ENCODE peak calls at places on chromosome 6, in five cellular contexts. One of them, this sample, is unnamed.

GRCh38 chr6:17905611-17906592 is 81.5 kb downstream of the KIF13A start:
- DNase-seq in HepG2: no peak
- DNase-seq in HCT116: no peak
- DNase-seq in GM12878: no peak
- DNase-seq in SK-N-SH: no peak
- DNase-seq in this sample: no peak

GRCh38 chr6:73608761-73609160 is 45.0 kb downstream of the SLC17A5 start:
- DNase-seq in HCT116: no peak
- DNase-seq in SK-N-SH: no peak
- DNase-seq in GM12878: no peak
- DNase-seq in HepG2: peak
- DNase-seq in this sample: no peak

GRCh38 chr6:31037169-31037568 is 26.9 kb downstream of the MUC22 start:
- DNase-seq in GM12878: no peak
- DNase-seq in HepG2: no peak
- DNase-seq in HCT116: no peak
- DNase-seq in SK-N-SH: no peak
- DNase-seq in this sample: no peak

GRCh38 chr6:28884423-28885148 is 39.2 kb downstream of the TRIM27 start:
- DNase-seq in GM12878: no peak
- DNase-seq in HCT116: no peak
- DNase-seq in HepG2: peak
- DNase-seq in SK-N-SH: peak
- DNase-seq in this sample: no peak

GRCh38 chr6:105459049-105459448 is 56.2 kb upstream of the PREP start:
- DNase-seq in SK-N-SH: no peak
- DNase-seq in HepG2: no peak
- DNase-seq in HCT116: no peak
- DNase-seq in GM12878: peak
- DNase-seq in this sample: no peak

GRCh38 chr6:45951771-45952529 is 63.7 kb downstream of the CLIC5 start:
- DNase-seq in HCT116: no peak
- DNase-seq in HepG2: no peak
- DNase-seq in GM12878: no peak
- DNase-seq in SK-N-SH: no peak
- DNase-seq in this sample: no peak

GRCh38 chr6:142373268-142374089 is 71.7 kb downstream of the ADGRG6 start:
- DNase-seq in SK-N-SH: no peak
- DNase-seq in GM12878: no peak
- DNase-seq in HepG2: peak
- DNase-seq in HCT116: no peak
- DNase-seq in this sample: no peak

GRCh38 chr6:31905041-31905440 is 3.2 kb upstream of the ZBTB12 start:
- DNase-seq in HCT116: no peak
- DNase-seq in GM12878: no peak
- DNase-seq in HepG2: no peak
- DNase-seq in SK-N-SH: no peak
- DNase-seq in this sample: no peak

GRCh38 chr6:132961610-132962009 is 147.2 kb downstream of the RPS12 start:
- DNase-seq in SK-N-SH: no peak
- DNase-seq in HCT116: no peak
- DNase-seq in GM12878: no peak
- DNase-seq in HepG2: peak
- DNase-seq in this sample: peak

GRCh38 chr6:24394777-24395437 is 7.8 kb upstream of the MRS2 start:
- DNase-seq in HepG2: no peak
- DNase-seq in GM12878: no peak
- DNase-seq in SK-N-SH: no peak
- DNase-seq in HCT116: no peak
- DNase-seq in this sample: no peak

GRCh38 chr6:32794510-32794909 is 22.3 kb downstream of the HLA-DOB start:
- DNase-seq in HCT116: no peak
- DNase-seq in GM12878: no peak
- DNase-seq in HepG2: no peak
- DNase-seq in SK-N-SH: no peak
- DNase-seq in this sample: no peak

GRCh38 chr6:119284861-119285521 is 64.6 kb downstream of the MAN1A1 start:
- DNase-seq in HCT116: no peak
- DNase-seq in SK-N-SH: no peak
- DNase-seq in HepG2: peak
- DNase-seq in GM12878: no peak
- DNase-seq in this sample: peak

GRCh38 chr6:50087231-50087954 is 37.7 kb upstream of the DEFB112 start:
- DNase-seq in HCT116: no peak
- DNase-seq in SK-N-SH: no peak
- DNase-seq in GM12878: no peak
- DNase-seq in HepG2: peak
- DNase-seq in this sample: no peak

GRCh38 chr6:105791569-105792318 is 294.4 kb upstream of the PRDM1 start:
- DNase-seq in HepG2: no peak
- DNase-seq in HCT116: no peak
- DNase-seq in SK-N-SH: no peak
- DNase-seq in GM12878: no peak
- DNase-seq in this sample: no peak

GRCh38 chr6:147071786-147072185 is 132.4 kb upstream of the STXBP5 start:
- DNase-seq in HCT116: no peak
- DNase-seq in HepG2: no peak
- DNase-seq in SK-N-SH: no peak
- DNase-seq in GM12878: no peak
- DNase-seq in this sample: no peak

GRCh38 chr6:80021591-80021990 is 17.1 kb downstream of the TTK start:
- DNase-seq in SK-N-SH: no peak
- DNase-seq in GM12878: no peak
- DNase-seq in HepG2: no peak
- DNase-seq in HCT116: no peak
- DNase-seq in this sample: no peak

GRCh38 chr6:20589266-20589665 is 55.0 kb downstream of the CDKAL1 start:
- DNase-seq in GM12878: no peak
- DNase-seq in HCT116: no peak
- DNase-seq in HepG2: no peak
- DNase-seq in SK-N-SH: no peak
- DNase-seq in this sample: peak

GRCh38 chr6:123648020-123648580 is 11.3 kb upstream of the TRDN start:
- DNase-seq in SK-N-SH: no peak
- DNase-seq in HepG2: no peak
- DNase-seq in HCT116: no peak
- DNase-seq in GM12878: no peak
- DNase-seq in this sample: no peak

GRCh38 chr6:51147756-51148155 is 329.1 kb downstream of the TFAP2B start:
- DNase-seq in GM12878: no peak
- DNase-seq in HCT116: no peak
- DNase-seq in HepG2: no peak
- DNase-seq in SK-N-SH: no peak
- DNase-seq in this sample: no peak

GRCh38 chr6:119345114-119345513 is 4.4 kb downstream of the MAN1A1 start:
- DNase-seq in HepG2: no peak
- DNase-seq in GM12878: no peak
- DNase-seq in HCT116: no peak
- DNase-seq in SK-N-SH: no peak
- DNase-seq in this sample: no peak

GRCh38 chr6:148944608-148945007 is 197.8 kb downstream of the UST start:
- DNase-seq in GM12878: no peak
- DNase-seq in HCT116: no peak
- DNase-seq in SK-N-SH: no peak
- DNase-seq in HepG2: no peak
- DNase-seq in this sample: no peak

GRCh38 chr6:9496837-9497236 is 918.0 kb downstream of the TFAP2A start:
- DNase-seq in HepG2: no peak
- DNase-seq in SK-N-SH: no peak
- DNase-seq in HCT116: no peak
- DNase-seq in GM12878: no peak
- DNase-seq in this sample: no peak

GRCh38 chr6:93036835-93037234 is 382.5 kb downstream of the EPHA7 start:
- DNase-seq in HepG2: peak
- DNase-seq in GM12878: no peak
- DNase-seq in SK-N-SH: no peak
- DNase-seq in HCT116: no peak
- DNase-seq in this sample: no peak

GRCh38 chr6:75830959-75831885 is 82.2 kb downstream of the MYO6 start:
- DNase-seq in HCT116: no peak
- DNase-seq in GM12878: peak
- DNase-seq in SK-N-SH: no peak
- DNase-seq in HepG2: no peak
- DNase-seq in this sample: no peak

GRCh38 chr6:169671563-169671962 is 30.3 kb downstream of the WDR27 start:
- DNase-seq in HepG2: no peak
- DNase-seq in HCT116: no peak
- DNase-seq in GM12878: no peak
- DNase-seq in SK-N-SH: no peak
- DNase-seq in this sample: no peak

GRCh38 chr6:125818225-125818657 is 27.5 kb downstream of the NCOA7 start:
- DNase-seq in GM12878: no peak
- DNase-seq in HepG2: no peak
- DNase-seq in HCT116: no peak
- DNase-seq in SK-N-SH: no peak
- DNase-seq in this sample: no peak

GRCh38 chr6:168200571-168201134 is 118.9 kb downstream of the DACT2 start:
- DNase-seq in GM12878: no peak
- DNase-seq in HepG2: peak
- DNase-seq in HCT116: no peak
- DNase-seq in SK-N-SH: no peak
- DNase-seq in this sample: no peak

GRCh38 chr6:43629505-43630300 is 639 bp upstream of the GTPBP2 start:
- DNase-seq in HepG2: peak
- DNase-seq in HCT116: peak
- DNase-seq in GM12878: peak
- DNase-seq in SK-N-SH: peak
- DNase-seq in this sample: peak

GRCh38 chr6:130955755-130956154 is 107.3 kb downstream of the EPB41L2 start:
- DNase-seq in SK-N-SH: no peak
- DNase-seq in HCT116: no peak
- DNase-seq in GM12878: no peak
- DNase-seq in HepG2: no peak
- DNase-seq in this sample: no peak

GRCh38 chr6:147676896-147677295 is 168.4 kb downstream of the SAMD5 start:
- DNase-seq in GM12878: no peak
- DNase-seq in HepG2: no peak
- DNase-seq in HCT116: no peak
- DNase-seq in SK-N-SH: no peak
- DNase-seq in this sample: no peak

DNA sequence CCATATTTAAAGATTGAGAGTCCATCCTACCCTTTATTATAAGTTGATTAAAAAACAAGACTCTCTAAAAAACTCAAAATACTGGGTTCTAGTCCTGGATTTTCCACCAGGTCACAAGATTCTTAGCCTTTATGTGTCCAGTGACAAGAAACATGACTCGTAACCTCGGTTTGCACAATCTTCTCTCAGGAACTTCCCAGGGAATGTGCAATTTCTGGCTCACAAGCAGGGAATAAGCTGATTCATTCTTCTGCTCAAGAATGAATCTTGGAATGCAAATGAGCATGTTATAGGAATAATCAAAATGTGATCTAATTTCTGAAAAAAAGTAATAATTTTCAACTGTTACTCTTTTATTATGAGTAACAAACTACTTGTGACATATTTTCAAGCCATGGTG is 45.1 kb downstream of the OGFRL1 start:
- DNase-seq in HCT116: no peak
- DNase-seq in SK-N-SH: no peak
- DNase-seq in HepG2: no peak
- DNase-seq in GM12878: no peak
- DNase-seq in this sample: no peak
- TF ChIP-seq JUND in HCT116: no peak
- TF ChIP-seq JUND in SK-N-SH: peak
- TF ChIP-seq JUND in HepG2: no peak
- TF ChIP-seq JUND in GM12878: no peak
- TF ChIP-seq JUND in this sample: no peak

GRCh38 chr6:29926795-29927427 is 15.4 kb upstream of the HLA-A start:
- DNase-seq in GM12878: no peak
- DNase-seq in HCT116: no peak
- DNase-seq in SK-N-SH: no peak
- DNase-seq in HepG2: peak
- DNase-seq in this sample: no peak
- TF ChIP-seq JUND in GM12878: no peak
- TF ChIP-seq JUND in HCT116: no peak
- TF ChIP-seq JUND in SK-N-SH: no peak
- TF ChIP-seq JUND in HepG2: no peak
- TF ChIP-seq JUND in this sample: no peak

GRCh38 chr6:52616271-52616670 is 39.4 kb upstream of the TRAM2 start:
- DNase-seq in GM12878: no peak
- DNase-seq in HepG2: no peak
- DNase-seq in HCT116: no peak
- DNase-seq in SK-N-SH: no peak
- DNase-seq in this sample: no peak
- TF ChIP-seq JUND in GM12878: no peak
- TF ChIP-seq JUND in HepG2: no peak
- TF ChIP-seq JUND in HCT116: no peak
- TF ChIP-seq JUND in SK-N-SH: no peak
- TF ChIP-seq JUND in this sample: no peak

DNA sequence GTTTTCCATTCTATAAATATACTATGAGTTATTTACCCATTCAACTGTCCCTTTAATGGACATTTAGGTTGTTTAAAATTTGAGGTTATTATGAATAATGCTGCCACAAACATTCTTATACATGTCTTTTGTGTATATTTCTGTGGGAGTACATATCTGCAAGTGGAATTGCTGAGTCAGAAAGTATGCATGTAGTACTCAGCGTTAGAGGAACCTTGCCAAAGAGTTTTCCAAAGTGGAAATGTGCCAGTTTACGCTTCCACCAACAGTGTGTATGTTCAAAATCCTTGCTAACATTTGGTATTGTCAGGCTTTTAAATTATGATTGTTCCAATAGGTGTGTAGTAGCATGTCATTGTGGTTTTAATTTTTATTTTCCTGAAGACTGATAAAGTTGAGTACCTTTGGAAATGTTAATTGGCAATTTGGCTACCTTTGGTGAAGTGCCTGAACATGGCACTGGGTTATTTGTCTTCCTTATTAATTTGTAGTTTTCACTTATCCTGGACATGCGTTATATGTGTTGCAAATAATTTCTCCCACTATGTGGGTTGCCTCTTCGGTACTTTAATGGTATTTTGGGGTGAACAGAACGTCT is 341.2 kb downstream of the CD83 start:
- DNase-seq in SK-N-SH: no peak
- DNase-seq in HCT116: no peak
- DNase-seq in GM12878: no peak
- DNase-seq in HepG2: no peak
- DNase-seq in this sample: peak
- TF ChIP-seq JUND in SK-N-SH: no peak
- TF ChIP-seq JUND in HCT116: no peak
- TF ChIP-seq JUND in GM12878: no peak
- TF ChIP-seq JUND in HepG2: no peak
- TF ChIP-seq JUND in this sample: no peak

GRCh38 chr6:112225691-112226090 is 28.7 kb downstream of the LAMA4 start:
- DNase-seq in SK-N-SH: no peak
- DNase-seq in GM12878: no peak
- DNase-seq in HCT116: no peak
- DNase-seq in HepG2: no peak
- DNase-seq in this sample: no peak

GRCh38 chr6:112222111-112222726 is 32.1 kb downstream of the LAMA4 start:
- DNase-seq in SK-N-SH: no peak
- DNase-seq in HepG2: no peak
- DNase-seq in GM12878: no peak
- DNase-seq in HCT116: no peak
- DNase-seq in this sample: no peak

GRCh38 chr6:112221561-112221960 is 32.8 kb downstream of the LAMA4 start:
- DNase-seq in GM12878: no peak
- DNase-seq in HCT116: no peak
- DNase-seq in SK-N-SH: no peak
- DNase-seq in HepG2: no peak
- DNase-seq in this sample: no peak

GRCh38 chr6:112224088-112224487 is 30.3 kb downstream of the LAMA4 start:
- DNase-seq in GM12878: no peak
- DNase-seq in HCT116: no peak
- DNase-seq in SK-N-SH: no peak
- DNase-seq in HepG2: no peak
- DNase-seq in this sample: no peak

GRCh38 chr6:112223070-112223861 is 31.1 kb downstream of the LAMA4 start:
- DNase-seq in GM12878: no peak
- DNase-seq in HepG2: no peak
- DNase-seq in SK-N-SH: no peak
- DNase-seq in HCT116: no peak
- DNase-seq in this sample: no peak
- TF ChIP-seq JUND in GM12878: no peak
- TF ChIP-seq JUND in HepG2: no peak
- TF ChIP-seq JUND in SK-N-SH: no peak
- TF ChIP-seq JUND in HCT116: no peak
- TF ChIP-seq JUND in this sample: no peak